ENCODE peak calls at places on chromosomes 1 and 21, in five cellular contexts. T is colonic mucosa, M is germinal center, Y is H54, W is fibroblast of mammary gland. C is an unnamed sample.

GRCh38 chr1:31955917-31956736 is 18.0 kb upstream of the PTP4A2 start:
- DNase-seq in T (peak; percentile 80), M (peak; percentile 42), Y (peak; percentile 67), W (peak; percentile 99), C (peak; percentile 90)

GRCh38 chr21:45769896-45770295 is 126.4 kb downstream of the PCBP3 start:
- DNase-seq in T (no peak), M (no peak), Y (no peak), W (no peak), C (no peak)

GRCh38 chr1:238582816-238583215 is 692.1 kb upstream of the ZP4 start:
- DNase-seq in T (no peak), M (no peak), Y (no peak), W (no peak), C (no peak)

GRCh38 chr1:110336300-110337039 is 2.7 kb upstream of the RBM15 start:
- DNase-seq in T (peak; percentile 45), M (no peak), Y (no peak), W (no peak), C (no peak)

GRCh38 chr1:12121212-12122000 is 45.4 kb upstream of the TNFRSF1B start:
- DNase-seq in T (no peak), M (no peak), Y (no peak), W (peak; percentile 57), C (no peak)

GRCh38 chr1:182674346-182675246 is 9.8 kb downstream of the RGS8 start:
- DNase-seq in T (no peak), M (no peak), Y (no peak), W (no peak), C (no peak)

GRCh38 chr1:30950700-30951099 is 42.1 kb upstream of the SDC3 start:
- DNase-seq in T (no peak), M (no peak), Y (no peak), W (no peak), C (no peak)

GRCh38 chr1:1678581-1679380 is 13.8 kb downstream of the SLC35E2B start:
- DNase-seq in T (peak; percentile 93), M (peak; percentile 42), Y (no peak), W (peak; percentile 18), C (peak; percentile 84)

GRCh38 chr21:34365794-34366193 is 2.0 kb downstream of the KCNE2 start:
- DNase-seq in T (peak; percentile 6), M (no peak), Y (no peak), W (no peak), C (peak; percentile 75)

GRCh38 chr1:36880155-36881070 is 153.9 kb downstream of the GRIK3 start:
- DNase-seq in T (peak; percentile 5), M (no peak), Y (no peak), W (no peak), C (peak; percentile 25)

GRCh38 chr1:37797750-37798345 is 4.2 kb downstream of the MANEAL start:
- DNase-seq in T (no peak), M (no peak), Y (no peak), W (peak; percentile 52), C (no peak)

C was measured in stomach.